ENCODE peak calls at places on chromosomes 3 and 15, in seven cellular contexts. One of them, this sample, is unnamed.

GRCh38 chr3:143525408-143525807 is 322.9 kb downstream of the SLC9A9 start:
- DNase-seq in endothelial cell of umbilical vein: no peak
- DNase-seq in PC-9: no peak
- DNase-seq in HFFc6: no peak
- DNase-seq in HCT116: no peak
- DNase-seq in thoracic aorta: no peak
- DNase-seq in WERI-Rb-1: no peak
- DNase-seq in this sample: peak; percentile 96

GRCh38 chr15:44598892-44599291 is 61.9 kb downstream of the EIF3J start:
- DNase-seq in endothelial cell of umbilical vein: peak; percentile 84
- DNase-seq in PC-9: peak; percentile 32
- DNase-seq in HFFc6: peak; percentile 87
- DNase-seq in HCT116: no peak
- DNase-seq in thoracic aorta: no peak
- DNase-seq in WERI-Rb-1: no peak
- DNase-seq in this sample: peak; percentile 36

GRCh38 chr15:40958146-40958545 is 4.9 kb downstream of the CHAC1 start:
- DNase-seq in endothelial cell of umbilical vein: no peak
- DNase-seq in PC-9: no peak
- DNase-seq in HFFc6: no peak
- DNase-seq in HCT116: no peak
- DNase-seq in thoracic aorta: no peak
- DNase-seq in WERI-Rb-1: no peak
- DNase-seq in this sample: no peak

GRCh38 chr3:48997714-48998637 is 7.9 kb downstream of the P4HTM start:
- DNase-seq in endothelial cell of umbilical vein: no peak
- DNase-seq in PC-9: no peak
- DNase-seq in HFFc6: no peak
- DNase-seq in HCT116: no peak
- DNase-seq in thoracic aorta: no peak
- DNase-seq in WERI-Rb-1: no peak
- DNase-seq in this sample: no peak

GRCh38 chr3:188749010-188749617 is 422.7 kb upstream of the TPRG1 start:
- DNase-seq in endothelial cell of umbilical vein: peak; percentile 9
- DNase-seq in PC-9: no peak
- DNase-seq in HFFc6: no peak
- DNase-seq in HCT116: peak; percentile 15
- DNase-seq in thoracic aorta: no peak
- DNase-seq in WERI-Rb-1: peak; percentile 45
- DNase-seq in this sample: peak; percentile 30

GRCh38 chr3:130414457-130414856 is 69.0 kb downstream of the COL6A5 start:
- DNase-seq in endothelial cell of umbilical vein: no peak
- DNase-seq in PC-9: no peak
- DNase-seq in HFFc6: no peak
- DNase-seq in HCT116: no peak
- DNase-seq in thoracic aorta: no peak
- DNase-seq in WERI-Rb-1: no peak
- DNase-seq in this sample: no peak

GRCh38 chr15:78195735-78196201 is 38.6 kb downstream of the ACSBG1 start:
- DNase-seq in endothelial cell of umbilical vein: peak; percentile 32
- DNase-seq in PC-9: peak; percentile 53
- DNase-seq in HFFc6: no peak
- DNase-seq in HCT116: no peak
- DNase-seq in thoracic aorta: no peak
- DNase-seq in WERI-Rb-1: peak; percentile 41
- DNase-seq in this sample: no peak

GRCh38 chr15:64461577-64462162 is 1.3 kb downstream of the ZNF609 start:
- DNase-seq in endothelial cell of umbilical vein: peak; percentile 58
- DNase-seq in PC-9: no peak
- DNase-seq in HFFc6: peak; percentile 15
- DNase-seq in HCT116: no peak
- DNase-seq in thoracic aorta: no peak
- DNase-seq in WERI-Rb-1: peak; percentile 22
- DNase-seq in this sample: no peak

GRCh38 chr15:28037969-28038640 is 61.0 kb downstream of the OCA2 start:
- DNase-seq in endothelial cell of umbilical vein: no peak
- DNase-seq in PC-9: no peak
- DNase-seq in HFFc6: no peak
- DNase-seq in HCT116: no peak
- DNase-seq in thoracic aorta: no peak
- DNase-seq in WERI-Rb-1: no peak
- DNase-seq in this sample: no peak

GRCh38 chr3:52982839-52983238 is 63.0 kb downstream of the SFMBT1 start:
- DNase-seq in endothelial cell of umbilical vein: no peak
- DNase-seq in PC-9: no peak
- DNase-seq in HFFc6: no peak
- DNase-seq in HCT116: no peak
- DNase-seq in thoracic aorta: no peak
- DNase-seq in WERI-Rb-1: no peak
- DNase-seq in this sample: peak; percentile 11

GRCh38 chr15:45268135-45268534 is 16.1 kb downstream of the SLC28A2 start:
- DNase-seq in endothelial cell of umbilical vein: no peak
- DNase-seq in PC-9: peak; percentile 7
- DNase-seq in HFFc6: no peak
- DNase-seq in HCT116: no peak
- DNase-seq in thoracic aorta: no peak
- DNase-seq in WERI-Rb-1: peak; percentile 35
- DNase-seq in this sample: no peak

GRCh38 chr3:44337253-44337652 is 1.3 kb upstream of the TCAIM start:
- DNase-seq in endothelial cell of umbilical vein: no peak
- DNase-seq in PC-9: peak; percentile 12
- DNase-seq in HFFc6: peak; percentile 8
- DNase-seq in HCT116: no peak
- DNase-seq in thoracic aorta: no peak
- DNase-seq in WERI-Rb-1: no peak
- DNase-seq in this sample: peak; percentile 5
- TF ChIP-seq CTCF in endothelial cell of umbilical vein: no peak
- TF ChIP-seq CTCF in PC-9: peak; percentile 21
- TF ChIP-seq CTCF in HFFc6: peak; percentile 24
- TF ChIP-seq CTCF in HCT116: no peak
- TF ChIP-seq CTCF in thoracic aorta: no peak
- TF ChIP-seq CTCF in WERI-Rb-1: no peak
- TF ChIP-seq CTCF in this sample: peak; percentile 14

DNA sequence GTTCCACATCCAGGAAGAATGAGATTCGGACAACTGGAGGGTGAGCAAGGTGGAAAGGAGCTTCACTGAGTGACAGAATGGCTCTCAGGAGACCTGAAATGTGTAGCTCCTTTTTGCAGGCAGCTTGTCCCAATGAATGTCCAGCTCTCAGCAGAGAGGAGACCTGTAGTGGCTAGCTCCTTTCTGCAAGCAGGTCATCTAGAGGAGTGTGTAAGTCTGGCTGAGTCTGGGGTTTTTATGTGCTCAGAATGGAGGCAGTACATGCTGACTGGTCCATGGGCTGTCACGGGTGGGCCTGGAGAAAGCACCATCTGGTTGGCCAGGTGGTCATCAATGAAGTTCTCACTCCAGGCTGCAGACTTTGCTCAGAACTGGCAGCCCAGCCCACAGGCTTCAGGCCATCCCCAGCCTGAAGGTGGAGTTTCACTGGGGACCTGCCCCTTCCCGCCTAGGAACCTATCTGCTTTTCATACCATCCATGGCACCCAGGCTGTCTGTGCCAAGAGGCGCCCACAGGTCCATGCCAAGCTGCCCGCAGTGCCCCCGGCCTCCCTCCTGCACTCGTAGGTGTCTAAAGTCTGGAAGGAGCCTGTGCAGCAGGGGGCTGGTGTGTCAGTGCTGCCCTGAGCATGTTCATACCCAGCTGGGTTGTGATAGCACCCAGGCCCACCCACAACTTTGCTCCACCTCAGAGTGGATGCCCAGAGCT is 276.6 kb downstream of the UBE2E2 start:
- DNase-seq in endothelial cell of umbilical vein: no peak
- DNase-seq in PC-9: no peak
- DNase-seq in HFFc6: no peak
- DNase-seq in HCT116: no peak
- DNase-seq in thoracic aorta: no peak
- DNase-seq in WERI-Rb-1: no peak
- DNase-seq in this sample: no peak
- TF ChIP-seq CTCF in endothelial cell of umbilical vein: no peak
- TF ChIP-seq CTCF in PC-9: no peak
- TF ChIP-seq CTCF in HFFc6: no peak
- TF ChIP-seq CTCF in HCT116: no peak
- TF ChIP-seq CTCF in thoracic aorta: no peak
- TF ChIP-seq CTCF in WERI-Rb-1: no peak
- TF ChIP-seq CTCF in this sample: no peak

GRCh38 chr3:192417012-192417411 is 310.3 kb downstream of the FGF12 start:
- DNase-seq in endothelial cell of umbilical vein: peak; percentile 85
- DNase-seq in PC-9: no peak
- DNase-seq in HFFc6: no peak
- DNase-seq in HCT116: no peak
- DNase-seq in thoracic aorta: no peak
- DNase-seq in WERI-Rb-1: no peak
- DNase-seq in this sample: no peak

GRCh38 chr3:192419312-192419711 is 308.0 kb downstream of the FGF12 start:
- DNase-seq in endothelial cell of umbilical vein: no peak
- DNase-seq in PC-9: no peak
- DNase-seq in HFFc6: no peak
- DNase-seq in HCT116: no peak
- DNase-seq in thoracic aorta: no peak
- DNase-seq in WERI-Rb-1: no peak
- DNase-seq in this sample: no peak

GRCh38 chr3:192422321-192422997 is 304.9 kb downstream of the FGF12 start:
- DNase-seq in endothelial cell of umbilical vein: peak; percentile 27
- DNase-seq in PC-9: peak; percentile 31
- DNase-seq in HFFc6: peak; percentile 27
- DNase-seq in HCT116: no peak
- DNase-seq in thoracic aorta: no peak
- DNase-seq in WERI-Rb-1: no peak
- DNase-seq in this sample: peak; percentile 35

GRCh38 chr3:192417559-192418055 is 309.7 kb downstream of the FGF12 start:
- DNase-seq in endothelial cell of umbilical vein: peak; percentile 27
- DNase-seq in PC-9: no peak
- DNase-seq in HFFc6: no peak
- DNase-seq in HCT116: no peak
- DNase-seq in thoracic aorta: no peak
- DNase-seq in WERI-Rb-1: no peak
- DNase-seq in this sample: no peak

DNA sequence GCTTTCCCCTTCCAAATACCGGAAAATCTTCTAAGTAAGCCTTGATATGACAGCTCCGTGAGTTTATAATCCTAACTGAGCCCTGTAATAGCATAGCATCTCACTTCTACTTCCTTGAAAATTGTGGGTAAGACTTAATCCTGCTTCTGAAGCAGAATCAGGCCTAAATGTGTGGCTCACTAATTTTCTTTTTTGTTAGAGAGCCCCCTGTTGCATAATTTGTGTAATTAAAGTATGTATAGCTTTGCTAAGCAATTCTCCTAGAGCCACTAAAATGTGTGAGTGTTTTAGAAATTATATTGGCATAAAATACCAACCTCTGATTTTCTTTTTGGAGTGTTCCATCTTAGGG is 304.4 kb downstream of the FGF12 start:
- DNase-seq in endothelial cell of umbilical vein: peak; percentile 50
- DNase-seq in PC-9: no peak
- DNase-seq in HFFc6: no peak
- DNase-seq in HCT116: no peak
- DNase-seq in thoracic aorta: no peak
- DNase-seq in WERI-Rb-1: no peak
- DNase-seq in this sample: no peak
- TF ChIP-seq CTCF in endothelial cell of umbilical vein: peak; percentile 10
- TF ChIP-seq CTCF in PC-9: peak; percentile 79
- TF ChIP-seq CTCF in HFFc6: peak; percentile 21
- TF ChIP-seq CTCF in HCT116: peak; percentile 23
- TF ChIP-seq CTCF in thoracic aorta: no peak
- TF ChIP-seq CTCF in WERI-Rb-1: no peak
- TF ChIP-seq CTCF in this sample: no peak

DNA sequence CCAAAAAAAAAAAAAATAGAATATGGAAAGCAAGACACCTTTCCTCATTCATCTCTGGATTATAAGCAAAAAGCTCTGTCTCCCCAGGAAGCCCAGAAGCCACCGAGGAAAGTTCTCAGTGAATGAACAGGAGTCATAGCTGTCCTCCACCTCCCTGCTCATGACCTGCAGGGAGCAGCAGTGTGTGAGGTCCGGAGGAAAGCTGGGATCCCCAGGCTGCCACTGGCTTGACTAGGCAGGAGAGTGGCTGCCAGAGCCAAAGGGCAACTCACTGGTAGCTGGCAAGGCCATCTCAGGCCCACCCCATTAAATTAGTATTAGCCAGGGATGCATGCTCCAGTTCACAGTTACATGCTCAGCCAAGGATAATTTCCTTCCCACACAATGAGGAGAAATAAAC is 191.6 kb upstream of the STT3B start:
- DNase-seq in endothelial cell of umbilical vein: no peak
- DNase-seq in PC-9: no peak
- DNase-seq in HFFc6: no peak
- DNase-seq in HCT116: no peak
- DNase-seq in thoracic aorta: no peak
- DNase-seq in WERI-Rb-1: peak; percentile 21
- DNase-seq in this sample: no peak
- TF ChIP-seq CTCF in endothelial cell of umbilical vein: no peak
- TF ChIP-seq CTCF in PC-9: no peak
- TF ChIP-seq CTCF in HFFc6: peak; percentile 26
- TF ChIP-seq CTCF in HCT116: no peak
- TF ChIP-seq CTCF in thoracic aorta: no peak
- TF ChIP-seq CTCF in WERI-Rb-1: peak; percentile 39
- TF ChIP-seq CTCF in this sample: peak; percentile 10

GRCh38 chr15:74408815-74409214 is 24.9 kb downstream of the SEMA7A start:
- DNase-seq in endothelial cell of umbilical vein: no peak
- DNase-seq in PC-9: no peak
- DNase-seq in HFFc6: no peak
- DNase-seq in HCT116: no peak
- DNase-seq in thoracic aorta: no peak
- DNase-seq in WERI-Rb-1: no peak
- DNase-seq in this sample: no peak
- TF ChIP-seq CTCF in endothelial cell of umbilical vein: no peak
- TF ChIP-seq CTCF in PC-9: no peak
- TF ChIP-seq CTCF in HFFc6: no peak
- TF ChIP-seq CTCF in HCT116: no peak
- TF ChIP-seq CTCF in thoracic aorta: no peak
- TF ChIP-seq CTCF in WERI-Rb-1: no peak
- TF ChIP-seq CTCF in this sample: no peak

GRCh38 chr3:138834359-138835176 is at the start of gene PIK3CB:
- DNase-seq in endothelial cell of umbilical vein: peak; percentile 85
- DNase-seq in PC-9: peak; percentile 92
- DNase-seq in HFFc6: peak; percentile 78
- DNase-seq in HCT116: peak; percentile 44
- DNase-seq in thoracic aorta: peak; percentile 51
- DNase-seq in WERI-Rb-1: peak; percentile 92
- DNase-seq in this sample: peak; percentile 59
- TF ChIP-seq CTCF in endothelial cell of umbilical vein: peak; percentile 41
- TF ChIP-seq CTCF in PC-9: peak; percentile 34
- TF ChIP-seq CTCF in HFFc6: peak; percentile 67
- TF ChIP-seq CTCF in HCT116: peak; percentile 50
- TF ChIP-seq CTCF in thoracic aorta: no peak
- TF ChIP-seq CTCF in WERI-Rb-1: peak; percentile 45
- TF ChIP-seq CTCF in this sample: no peak